ENCODE peak calls at places on chromosomes 5 and 9, in eight cellular contexts. One of them, this sample, is unnamed.

GRCh38 chr5:16681761-16682335 is 65.1 kb upstream of the RETREG1 start:
- DNase-seq in K562: no peak
- DNase-seq in HepG2: no peak
- DNase-seq in HCT116: no peak
- DNase-seq in HL-60: no peak
- DNase-seq in A549: no peak
- DNase-seq in Panc1: no peak
- DNase-seq in SK-N-SH: no peak
- DNase-seq in this sample: no peak

GRCh38 chr5:97172227-97172626 is 10.8 kb downstream of the RIOK2 start:
- DNase-seq in K562: no peak
- DNase-seq in HepG2: no peak
- DNase-seq in HCT116: no peak
- DNase-seq in HL-60: no peak
- DNase-seq in A549: no peak
- DNase-seq in Panc1: no peak
- DNase-seq in SK-N-SH: no peak
- DNase-seq in this sample: no peak

GRCh38 chr5:23639326-23639725 is 131.9 kb downstream of the PRDM9 start:
- DNase-seq in K562: no peak
- DNase-seq in HepG2: no peak
- DNase-seq in HCT116: no peak
- DNase-seq in HL-60: no peak
- DNase-seq in A549: no peak
- DNase-seq in Panc1: no peak
- DNase-seq in SK-N-SH: no peak
- DNase-seq in this sample: no peak

GRCh38 chr9:35842795-35843194 is 13.8 kb downstream of the TMEM8B start:
- DNase-seq in K562: no peak
- DNase-seq in HepG2: no peak
- DNase-seq in HCT116: no peak
- DNase-seq in HL-60: no peak
- DNase-seq in A549: no peak
- DNase-seq in Panc1: no peak
- DNase-seq in SK-N-SH: no peak
- DNase-seq in this sample: no peak

GRCh38 chr5:92019376-92019990 is 636.4 kb upstream of the ARRDC3 start:
- DNase-seq in K562: no peak
- DNase-seq in HepG2: no peak
- DNase-seq in HCT116: peak; percentile 33
- DNase-seq in HL-60: no peak
- DNase-seq in A549: peak; percentile 3
- DNase-seq in Panc1: no peak
- DNase-seq in SK-N-SH: no peak
- DNase-seq in this sample: no peak

GRCh38 chr9:100879884-100880283 is 148.6 kb upstream of the PLPPR1 start:
- DNase-seq in K562: no peak
- DNase-seq in HepG2: no peak
- DNase-seq in HCT116: no peak
- DNase-seq in HL-60: no peak
- DNase-seq in A549: no peak
- DNase-seq in Panc1: no peak
- DNase-seq in SK-N-SH: no peak
- DNase-seq in this sample: peak; percentile 10

GRCh38 chr9:18864516-18864915 is 168.5 kb downstream of the SAXO1 start:
- DNase-seq in K562: no peak
- DNase-seq in HepG2: no peak
- DNase-seq in HCT116: no peak
- DNase-seq in HL-60: no peak
- DNase-seq in A549: no peak
- DNase-seq in Panc1: no peak
- DNase-seq in SK-N-SH: no peak
- DNase-seq in this sample: no peak

GRCh38 chr9:106625259-106625789 is 237.6 kb upstream of the ZNF462 start:
- DNase-seq in K562: no peak
- DNase-seq in HepG2: no peak
- DNase-seq in HCT116: no peak
- DNase-seq in HL-60: no peak
- DNase-seq in A549: no peak
- DNase-seq in Panc1: no peak
- DNase-seq in SK-N-SH: no peak
- DNase-seq in this sample: no peak

GRCh38 chr9:70409800-70410199 is 4.7 kb downstream of the KLF9 start:
- DNase-seq in K562: no peak
- DNase-seq in HepG2: no peak
- DNase-seq in HCT116: no peak
- DNase-seq in HL-60: no peak
- DNase-seq in A549: no peak
- DNase-seq in Panc1: no peak
- DNase-seq in SK-N-SH: no peak
- DNase-seq in this sample: no peak

GRCh38 chr9:87180846-87181245 is 233.5 kb upstream of the GAS1 start:
- DNase-seq in K562: no peak
- DNase-seq in HepG2: no peak
- DNase-seq in HCT116: no peak
- DNase-seq in HL-60: no peak
- DNase-seq in A549: no peak
- DNase-seq in Panc1: no peak
- DNase-seq in SK-N-SH: no peak
- DNase-seq in this sample: no peak

GRCh38 chr9:114078781-114079156 is 669 bp upstream of the AMBP start:
- DNase-seq in K562: no peak
- DNase-seq in HepG2: no peak
- DNase-seq in HCT116: no peak
- DNase-seq in HL-60: no peak
- DNase-seq in A549: no peak
- DNase-seq in Panc1: no peak
- DNase-seq in SK-N-SH: no peak
- DNase-seq in this sample: no peak

GRCh38 chr5:180315762-180316212 is 23.9 kb upstream of the MAPK9 start:
- DNase-seq in K562: peak; percentile 71
- DNase-seq in HepG2: peak; percentile 38
- DNase-seq in HCT116: peak; percentile 19
- DNase-seq in HL-60: no peak
- DNase-seq in A549: peak; percentile 54
- DNase-seq in Panc1: no peak
- DNase-seq in SK-N-SH: peak; percentile 85
- DNase-seq in this sample: peak; percentile 73

GRCh38 chr5:131163315-131164119 is 1.5 kb downstream of the HINT1 start:
- DNase-seq in K562: peak; percentile 46
- DNase-seq in HepG2: peak; percentile 75
- DNase-seq in HCT116: no peak
- DNase-seq in HL-60: no peak
- DNase-seq in A549: no peak
- DNase-seq in Panc1: no peak
- DNase-seq in SK-N-SH: no peak
- DNase-seq in this sample: no peak

GRCh38 chr5:16234598-16234997 is 55.0 kb upstream of the MARCHF11 start:
- DNase-seq in K562: no peak
- DNase-seq in HepG2: no peak
- DNase-seq in HCT116: no peak
- DNase-seq in HL-60: no peak
- DNase-seq in A549: no peak
- DNase-seq in Panc1: no peak
- DNase-seq in SK-N-SH: no peak
- DNase-seq in this sample: no peak

DNA sequence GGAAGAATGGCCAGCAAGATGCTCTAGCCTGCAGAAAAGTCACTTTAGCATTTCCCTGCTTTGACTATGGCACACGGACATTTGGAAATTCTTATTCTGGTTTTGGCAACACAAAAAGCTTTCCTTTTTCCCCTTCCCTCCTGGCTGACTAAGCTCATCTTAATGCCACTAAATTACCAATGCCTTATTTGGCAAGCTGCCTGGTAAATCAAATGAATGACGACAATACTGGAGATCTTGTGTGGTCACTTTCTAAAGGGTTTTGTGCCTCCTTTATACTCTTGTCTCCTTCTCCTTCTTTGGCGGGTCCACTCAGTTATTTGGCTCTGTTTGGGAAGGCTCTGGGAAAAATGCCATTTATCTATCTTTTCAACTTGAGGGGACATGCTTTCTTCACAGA is 34.9 kb downstream of the SH3GL2 start:
- DNase-seq in K562: no peak
- DNase-seq in HepG2: no peak
- DNase-seq in HCT116: no peak
- DNase-seq in HL-60: no peak
- DNase-seq in A549: no peak
- DNase-seq in Panc1: no peak
- DNase-seq in SK-N-SH: no peak
- DNase-seq in this sample: no peak
- TF ChIP-seq REST in K562: no peak
- TF ChIP-seq REST in HepG2: no peak
- TF ChIP-seq REST in HCT116: no peak
- TF ChIP-seq REST in HL-60: no peak
- TF ChIP-seq REST in A549: no peak
- TF ChIP-seq REST in Panc1: no peak
- TF ChIP-seq REST in SK-N-SH: no peak
- TF ChIP-seq REST in this sample: no peak

GRCh38 chr5:35229076-35230042 is 928 bp downstream of the PRLR start:
- DNase-seq in K562: no peak
- DNase-seq in HepG2: peak; percentile 58
- DNase-seq in HCT116: no peak
- DNase-seq in HL-60: peak; percentile 17
- DNase-seq in A549: no peak
- DNase-seq in Panc1: no peak
- DNase-seq in SK-N-SH: peak; percentile 66
- DNase-seq in this sample: peak; percentile 87
- H3K4me3 ChIP-seq in K562: no peak overlapping the region
- H3K4me3 ChIP-seq in HepG2: peak overlapping the region; percentile 39
- H3K4me3 ChIP-seq in HCT116: no peak overlapping the region
- H3K4me3 ChIP-seq in HL-60: peak overlapping the region; percentile 62
- H3K4me3 ChIP-seq in A549: peak overlapping the region; percentile 40
- H3K4me3 ChIP-seq in Panc1: peak overlapping the region; percentile 49
- H3K4me3 ChIP-seq in SK-N-SH: peak overlapping the region; percentile 37
- H3K4me3 ChIP-seq in this sample: peak overlapping the region; percentile 90

DNA sequence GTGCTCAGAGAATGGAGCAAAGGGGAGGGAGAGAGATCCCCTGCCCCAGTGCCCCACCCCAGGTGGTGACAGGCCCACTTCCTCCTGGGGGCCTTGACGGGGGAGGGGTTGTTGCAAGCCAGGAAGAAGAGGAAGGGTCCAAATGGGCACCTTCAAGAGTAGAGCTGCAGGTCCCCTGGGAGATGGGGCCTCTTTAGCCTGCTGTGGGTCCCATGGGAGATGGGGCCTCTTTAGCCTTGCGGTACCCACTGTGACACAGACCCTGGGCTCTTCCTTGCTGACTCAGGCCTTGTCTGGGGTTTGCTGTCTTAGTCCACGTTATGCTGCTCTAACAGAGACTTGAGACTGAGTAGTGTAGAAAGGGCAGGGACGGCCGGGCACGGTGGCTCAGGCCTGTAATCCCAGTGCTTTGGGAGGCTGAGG is 9.6 kb upstream of the TOR4A start:
- DNase-seq in K562: peak; percentile 42
- DNase-seq in HepG2: no peak
- DNase-seq in HCT116: no peak
- DNase-seq in HL-60: no peak
- DNase-seq in A549: no peak
- DNase-seq in Panc1: no peak
- DNase-seq in SK-N-SH: no peak
- DNase-seq in this sample: no peak
- H3K27ac ChIP-seq in K562: peak overlapping the region; percentile 71
- H3K27ac ChIP-seq in HepG2: peak overlapping the region; percentile 63
- H3K27ac ChIP-seq in HCT116: no peak overlapping the region
- H3K27ac ChIP-seq in HL-60: peak overlapping the region; percentile 6
- H3K27ac ChIP-seq in A549: peak overlapping the region; percentile 65
- H3K27ac ChIP-seq in Panc1: no peak overlapping the region
- H3K27ac ChIP-seq in SK-N-SH: no peak overlapping the region
- H3K27ac ChIP-seq in this sample: no peak overlapping the region

GRCh38 chr5:66713998-66714397 is 117.8 kb downstream of the MAST4 start:
- DNase-seq in K562: peak; percentile 2
- DNase-seq in HepG2: no peak
- DNase-seq in HCT116: peak; percentile 8
- DNase-seq in HL-60: no peak
- DNase-seq in A549: no peak
- DNase-seq in Panc1: no peak
- DNase-seq in SK-N-SH: no peak
- DNase-seq in this sample: no peak
- TF ChIP-seq REST in K562: no peak
- TF ChIP-seq REST in HepG2: no peak
- TF ChIP-seq REST in HCT116: no peak
- TF ChIP-seq REST in HL-60: no peak
- TF ChIP-seq REST in A549: no peak
- TF ChIP-seq REST in Panc1: no peak
- TF ChIP-seq REST in SK-N-SH: no peak
- TF ChIP-seq REST in this sample: no peak

DNA sequence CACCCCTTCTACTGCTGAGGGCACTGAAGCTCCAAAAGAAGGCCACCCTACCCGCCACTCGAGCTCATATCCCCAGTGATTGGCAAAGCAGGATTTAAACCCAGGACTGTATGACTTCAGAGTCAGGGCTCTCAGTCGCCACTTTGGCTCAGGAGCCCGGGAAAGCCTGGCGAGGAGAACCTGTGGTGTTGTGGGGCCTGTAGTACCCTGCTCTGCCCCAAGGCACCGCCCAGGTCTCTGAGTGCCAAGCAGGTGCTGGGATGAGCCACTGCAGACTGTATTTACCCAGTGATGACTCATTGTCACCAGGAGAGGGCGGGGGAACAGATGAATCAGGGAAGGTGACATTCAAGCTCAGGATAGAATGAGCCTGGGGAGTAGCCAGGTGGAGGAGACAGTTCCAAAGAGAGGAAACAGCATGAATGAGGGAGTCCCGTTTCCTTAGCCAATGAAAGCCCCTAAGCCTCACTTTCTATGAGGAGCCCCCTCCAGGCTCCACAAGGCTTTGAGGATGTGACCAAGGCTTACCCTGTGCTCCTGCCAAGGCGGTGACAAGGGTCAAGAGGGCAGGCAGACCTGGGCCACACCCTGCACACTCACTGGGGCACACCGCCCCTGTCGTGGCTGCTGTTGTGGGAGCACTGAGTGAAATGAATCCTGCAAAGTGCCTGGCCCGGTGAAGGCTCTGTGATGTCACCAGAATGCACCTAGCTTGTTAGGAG is 17.8 kb upstream of the DPM2 start:
- DNase-seq in K562: peak; percentile 78
- DNase-seq in HepG2: peak; percentile 93
- DNase-seq in HCT116: peak; percentile 98
- DNase-seq in HL-60: no peak
- DNase-seq in A549: peak; percentile 99
- DNase-seq in Panc1: peak; percentile 91
- DNase-seq in SK-N-SH: peak; percentile 79
- DNase-seq in this sample: peak; percentile 96
- H3K4me3 ChIP-seq in K562: no peak overlapping the region
- H3K4me3 ChIP-seq in HepG2: no peak overlapping the region
- H3K4me3 ChIP-seq in HCT116: peak overlapping the region; percentile 49
- H3K4me3 ChIP-seq in HL-60: no peak overlapping the region
- H3K4me3 ChIP-seq in A549: peak overlapping the region; percentile 12
- H3K4me3 ChIP-seq in Panc1: peak overlapping the region; percentile 9
- H3K4me3 ChIP-seq in SK-N-SH: no peak overlapping the region
- H3K4me3 ChIP-seq in this sample: no peak overlapping the region